ENCODE peak calls at places on chromosomes 3 and 15, in seven cellular contexts. G, P, L, I, X, W and Q are unnamed samples.

GRCh38 chr3:41933154-41933676 is 28.7 kb downstream of the ULK4 start:
- DNase-seq in G (no peak), P (no peak), L (no peak), I (peak), X (no peak), W (no peak), Q (no peak)

GRCh38 chr3:45021524-45021923 is 4.6 kb upstream of the CLEC3B start:
- DNase-seq in G (no peak), P (no peak), L (no peak), I (no peak), X (no peak), W (no peak), Q (no peak)

GRCh38 chr3:62332771-62333381 is 40.5 kb downstream of the FEZF2 start:
- DNase-seq in G (peak), P (no peak), L (no peak), I (peak), X (no peak), W (peak), Q (no peak)

GRCh38 chr3:184578218-184578617 is 16.6 kb downstream of the EPHB3 start:
- DNase-seq in G (no peak), P (no peak), L (no peak), I (no peak), X (no peak), W (no peak), Q (no peak)

GRCh38 chr15:71237456-71238188 is 122.4 kb downstream of the THSD4 start:
- DNase-seq in G (no peak), P (no peak), L (peak), I (no peak), X (no peak), W (peak), Q (no peak)

GRCh38 chr3:16398542-16399126 is 114.9 kb downstream of the RFTN1 start:
- DNase-seq in G (no peak), P (no peak), L (no peak), I (no peak), X (no peak), W (no peak), Q (no peak)

GRCh38 chr15:58258501-58259274 is 120.5 kb downstream of the AQP9 start:
- DNase-seq in G (no peak), P (no peak), L (no peak), I (peak), X (no peak), W (no peak), Q (no peak)

GRCh38 chr3:49177073-49177472 is 5.7 kb downstream of the KLHDC8B start:
- DNase-seq in G (no peak), P (no peak), L (no peak), I (no peak), X (no peak), W (no peak), Q (no peak)

GRCh38 chr15:29921130-29921601 is 98.9 kb upstream of the TJP1 start:
- DNase-seq in G (no peak), P (no peak), L (no peak), I (no peak), X (no peak), W (no peak), Q (no peak)

GRCh38 chr3:12117473-12117872 is 41.2 kb downstream of the TIMP4 start:
- DNase-seq in G (no peak), P (no peak), L (no peak), I (no peak), X (no peak), W (peak), Q (no peak)

GRCh38 chr15:38174691-38175090 is 77.9 kb upstream of the SPRED1 start:
- DNase-seq in G (no peak), P (no peak), L (no peak), I (no peak), X (no peak), W (peak), Q (no peak)

GRCh38 chr3:36312351-36312750 is 68.0 kb upstream of the STAC start:
- DNase-seq in G (no peak), P (no peak), L (no peak), I (no peak), X (no peak), W (no peak), Q (no peak)

GRCh38 chr15:40233727-40234577 is 4.9 kb upstream of the PAK6 start:
- DNase-seq in G (no peak), P (no peak), L (no peak), I (no peak), X (no peak), W (no peak), Q (no peak)

GRCh38 chr3:119834754-119835365 is 53.0 kb downstream of the NR1I2 start:
- DNase-seq in G (no peak), P (no peak), L (no peak), I (no peak), X (no peak), W (no peak), Q (no peak)

GRCh38 chr3:21237638-21238037 is 513.4 kb downstream of the ZNF385D start:
- DNase-seq in G (no peak), P (no peak), L (no peak), I (no peak), X (no peak), W (no peak), Q (no peak)

GRCh38 chr3:87766736-87767135 is 292.1 kb downstream of the CGGBP1 start:
- DNase-seq in G (no peak), P (no peak), L (no peak), I (no peak), X (no peak), W (no peak), Q (no peak)

GRCh38 chr3:14765576-14766427 is 53.0 kb upstream of the FGD5 start:
- DNase-seq in G (no peak), P (no peak), L (no peak), I (no peak), X (no peak), W (no peak), Q (no peak)

GRCh38 chr15:62453356-62453755 is 288.3 kb upstream of the C2CD4B start:
- DNase-seq in G (no peak), P (no peak), L (no peak), I (no peak), X (no peak), W (no peak), Q (no peak)

GRCh38 chr3:131561511-131561910 is 58.7 kb upstream of the MRPL3 start:
- DNase-seq in G (no peak), P (no peak), L (no peak), I (peak), X (no peak), W (no peak), Q (no peak)

GRCh38 chr3:8768364-8769087 is 887 bp downstream of the OXTR start:
- DNase-seq in G (no peak), P (no peak), L (no peak), I (no peak), X (no peak), W (no peak), Q (no peak)

GRCh38 chr3:104359546-104359945 is 1007.2 kb upstream of the ALCAM start:
- DNase-seq in G (no peak), P (no peak), L (no peak), I (no peak), X (no peak), W (no peak), Q (no peak)

GRCh38 chr3:37526511-37526910 is 335.2 kb upstream of the CTDSPL start:
- DNase-seq in G (no peak), P (no peak), L (peak), I (no peak), X (no peak), W (peak), Q (no peak)

GRCh38 chr3:146152841-146153240 is 8.1 kb downstream of the PLOD2 start:
- DNase-seq in G (no peak), P (no peak), L (no peak), I (no peak), X (no peak), W (no peak), Q (no peak)

GRCh38 chr3:146823622-146824021 is 218.5 kb upstream of the PLSCR5 start:
- DNase-seq in G (no peak), P (no peak), L (no peak), I (no peak), X (no peak), W (no peak), Q (no peak)

GRCh38 chr15:77821188-77821958 is 188.7 kb upstream of the LINGO1 start:
- DNase-seq in G (peak), P (no peak), L (no peak), I (peak), X (no peak), W (peak), Q (no peak)

GRCh38 chr3:160133757-160134156 is 91.5 kb upstream of the C3orf80 start:
- DNase-seq in G (no peak), P (no peak), L (no peak), I (no peak), X (no peak), W (no peak), Q (no peak)